ENCODE peak calls at places on chromosome 13, in nine cellular contexts. One of them, this sample, is unnamed.

GRCh38 chr13:113904411-113904810 is 40.5 kb upstream of the GAS6 start:
- DNase-seq in mammary epithelial cell: no peak
- DNase-seq in DMS79: no peak
- DNase-seq in GM23248: peak; percentile 72
- DNase-seq in skeletal muscle cell: no peak
- DNase-seq in substantia nigra: no peak
- DNase-seq in CD4-positive, CD25-positive, alpha-beta regulatory T cell: no peak
- DNase-seq in amniotic epithelial cell: peak; percentile 86
- DNase-seq in astrocyte of the spinal cord: no peak
- DNase-seq in this sample: no peak

GRCh38 chr13:31773538-31773937 is 34.2 kb downstream of the RXFP2 start:
- DNase-seq in CD4-positive, CD25-positive, alpha-beta regulatory T cell: no peak
- DNase-seq in DMS79: no peak
- DNase-seq in GM23248: peak; percentile 95
- DNase-seq in mammary epithelial cell: peak; percentile 59
- DNase-seq in substantia nigra: no peak
- DNase-seq in amniotic epithelial cell: no peak
- DNase-seq in skeletal muscle cell: peak; percentile 75
- DNase-seq in astrocyte of the spinal cord: peak; percentile 75
- DNase-seq in this sample: no peak

GRCh38 chr13:36533806-36534205 is 101.5 kb downstream of the CCNA1 start:
- DNase-seq in astrocyte of the spinal cord: no peak
- DNase-seq in substantia nigra: no peak
- DNase-seq in CD4-positive, CD25-positive, alpha-beta regulatory T cell: no peak
- DNase-seq in GM23248: no peak
- DNase-seq in mammary epithelial cell: peak; percentile 76
- DNase-seq in amniotic epithelial cell: no peak
- DNase-seq in DMS79: no peak
- DNase-seq in skeletal muscle cell: no peak
- DNase-seq in this sample: no peak

GRCh38 chr13:50126378-50127016 is 111.3 kb downstream of the KCNRG start:
- DNase-seq in substantia nigra: no peak
- DNase-seq in skeletal muscle cell: no peak
- DNase-seq in amniotic epithelial cell: peak; percentile 74
- DNase-seq in GM23248: peak; percentile 60
- DNase-seq in astrocyte of the spinal cord: peak; percentile 52
- DNase-seq in mammary epithelial cell: no peak
- DNase-seq in DMS79: peak; percentile 31
- DNase-seq in CD4-positive, CD25-positive, alpha-beta regulatory T cell: no peak
- DNase-seq in this sample: no peak

GRCh38 chr13:109220631-109221030 is 565.8 kb downstream of the IRS2 start:
- DNase-seq in astrocyte of the spinal cord: no peak
- DNase-seq in skeletal muscle cell: no peak
- DNase-seq in mammary epithelial cell: no peak
- DNase-seq in substantia nigra: no peak
- DNase-seq in CD4-positive, CD25-positive, alpha-beta regulatory T cell: no peak
- DNase-seq in DMS79: no peak
- DNase-seq in amniotic epithelial cell: no peak
- DNase-seq in GM23248: no peak
- DNase-seq in this sample: no peak

GRCh38 chr13:65597839-65598818 is 1632.0 kb downstream of the PCDH9 start:
- DNase-seq in GM23248: peak; percentile 44
- DNase-seq in astrocyte of the spinal cord: peak; percentile 68
- DNase-seq in DMS79: no peak
- DNase-seq in skeletal muscle cell: peak; percentile 70
- DNase-seq in amniotic epithelial cell: peak; percentile 92
- DNase-seq in substantia nigra: no peak
- DNase-seq in mammary epithelial cell: no peak
- DNase-seq in CD4-positive, CD25-positive, alpha-beta regulatory T cell: no peak
- DNase-seq in this sample: no peak

GRCh38 chr13:110416131-110416584 is 109.1 kb downstream of the COL4A2 start:
- DNase-seq in astrocyte of the spinal cord: no peak
- DNase-seq in substantia nigra: no peak
- DNase-seq in skeletal muscle cell: no peak
- DNase-seq in GM23248: peak; percentile 74
- DNase-seq in mammary epithelial cell: no peak
- DNase-seq in DMS79: no peak
- DNase-seq in amniotic epithelial cell: peak; percentile 81
- DNase-seq in CD4-positive, CD25-positive, alpha-beta regulatory T cell: no peak
- DNase-seq in this sample: no peak

GRCh38 chr13:110965038-110965754 is 50.3 kb upstream of the ANKRD10 start:
- DNase-seq in amniotic epithelial cell: peak; percentile 86
- DNase-seq in substantia nigra: no peak
- DNase-seq in GM23248: peak; percentile 86
- DNase-seq in CD4-positive, CD25-positive, alpha-beta regulatory T cell: no peak
- DNase-seq in astrocyte of the spinal cord: peak; percentile 58
- DNase-seq in DMS79: no peak
- DNase-seq in mammary epithelial cell: peak; percentile 96
- DNase-seq in skeletal muscle cell: no peak
- DNase-seq in this sample: no peak

GRCh38 chr13:57739089-57739488 is 107.5 kb downstream of the PCDH17 start:
- DNase-seq in skeletal muscle cell: no peak
- DNase-seq in GM23248: no peak
- DNase-seq in astrocyte of the spinal cord: no peak
- DNase-seq in mammary epithelial cell: no peak
- DNase-seq in CD4-positive, CD25-positive, alpha-beta regulatory T cell: no peak
- DNase-seq in substantia nigra: no peak
- DNase-seq in amniotic epithelial cell: no peak
- DNase-seq in DMS79: no peak
- DNase-seq in this sample: no peak

GRCh38 chr13:47598340-47598911 is 402.6 kb downstream of the SUCLA2 start:
- DNase-seq in mammary epithelial cell: no peak
- DNase-seq in amniotic epithelial cell: peak; percentile 4
- DNase-seq in CD4-positive, CD25-positive, alpha-beta regulatory T cell: no peak
- DNase-seq in substantia nigra: no peak
- DNase-seq in skeletal muscle cell: no peak
- DNase-seq in astrocyte of the spinal cord: peak; percentile 26
- DNase-seq in DMS79: no peak
- DNase-seq in GM23248: peak; percentile 52
- DNase-seq in this sample: no peak

GRCh38 chr13:109764474-109765292 is 21.7 kb downstream of the IRS2 start:
- DNase-seq in DMS79: no peak
- DNase-seq in GM23248: peak; percentile 46
- DNase-seq in astrocyte of the spinal cord: peak; percentile 38
- DNase-seq in skeletal muscle cell: no peak
- DNase-seq in CD4-positive, CD25-positive, alpha-beta regulatory T cell: no peak
- DNase-seq in amniotic epithelial cell: peak; percentile 58
- DNase-seq in substantia nigra: peak; percentile 62
- DNase-seq in mammary epithelial cell: peak; percentile 59
- DNase-seq in this sample: no peak

GRCh38 chr13:86870388-86870966 is 800.7 kb upstream of the SLITRK5 start:
- DNase-seq in skeletal muscle cell: no peak
- DNase-seq in GM23248: peak; percentile 64
- DNase-seq in amniotic epithelial cell: peak; percentile 22
- DNase-seq in mammary epithelial cell: no peak
- DNase-seq in DMS79: no peak
- DNase-seq in astrocyte of the spinal cord: peak; percentile 45
- DNase-seq in CD4-positive, CD25-positive, alpha-beta regulatory T cell: no peak
- DNase-seq in substantia nigra: no peak
- DNase-seq in this sample: no peak

GRCh38 chr13:64371045-64371444 is 2859.1 kb downstream of the PCDH9 start:
- DNase-seq in astrocyte of the spinal cord: peak; percentile 3
- DNase-seq in substantia nigra: no peak
- DNase-seq in CD4-positive, CD25-positive, alpha-beta regulatory T cell: no peak
- DNase-seq in amniotic epithelial cell: peak; percentile 40
- DNase-seq in DMS79: no peak
- DNase-seq in skeletal muscle cell: no peak
- DNase-seq in GM23248: no peak
- DNase-seq in mammary epithelial cell: peak; percentile 44
- DNase-seq in this sample: no peak

GRCh38 chr13:110064022-110064421 is 242.9 kb downstream of the COL4A1 start:
- DNase-seq in mammary epithelial cell: no peak
- DNase-seq in astrocyte of the spinal cord: no peak
- DNase-seq in skeletal muscle cell: no peak
- DNase-seq in DMS79: no peak
- DNase-seq in substantia nigra: no peak
- DNase-seq in GM23248: no peak
- DNase-seq in CD4-positive, CD25-positive, alpha-beta regulatory T cell: no peak
- DNase-seq in amniotic epithelial cell: no peak
- DNase-seq in this sample: no peak

GRCh38 chr13:112892759-112893569 is 76.0 kb upstream of the MCF2L start:
- DNase-seq in GM23248: no peak
- DNase-seq in mammary epithelial cell: no peak
- DNase-seq in amniotic epithelial cell: no peak
- DNase-seq in DMS79: no peak
- DNase-seq in skeletal muscle cell: no peak
- DNase-seq in substantia nigra: no peak
- DNase-seq in astrocyte of the spinal cord: no peak
- DNase-seq in CD4-positive, CD25-positive, alpha-beta regulatory T cell: no peak
- DNase-seq in this sample: peak; percentile 35

GRCh38 chr13:73767747-73768315 is 366.4 kb downstream of the KLF12 start:
- DNase-seq in substantia nigra: no peak
- DNase-seq in DMS79: no peak
- DNase-seq in amniotic epithelial cell: no peak
- DNase-seq in astrocyte of the spinal cord: no peak
- DNase-seq in mammary epithelial cell: no peak
- DNase-seq in GM23248: no peak
- DNase-seq in skeletal muscle cell: no peak
- DNase-seq in CD4-positive, CD25-positive, alpha-beta regulatory T cell: no peak
- DNase-seq in this sample: no peak

GRCh38 chr13:26951581-26952177 is 191.1 kb upstream of the GPR12 start:
- DNase-seq in DMS79: no peak
- DNase-seq in CD4-positive, CD25-positive, alpha-beta regulatory T cell: no peak
- DNase-seq in substantia nigra: no peak
- DNase-seq in mammary epithelial cell: no peak
- DNase-seq in skeletal muscle cell: no peak
- DNase-seq in GM23248: no peak
- DNase-seq in astrocyte of the spinal cord: no peak
- DNase-seq in amniotic epithelial cell: peak; percentile 45
- DNase-seq in this sample: no peak

GRCh38 chr13:19267746-19268145 is 86.1 kb upstream of the TUBA3C start:
- DNase-seq in substantia nigra: no peak
- DNase-seq in DMS79: no peak
- DNase-seq in amniotic epithelial cell: no peak
- DNase-seq in mammary epithelial cell: no peak
- DNase-seq in CD4-positive, CD25-positive, alpha-beta regulatory T cell: no peak
- DNase-seq in astrocyte of the spinal cord: no peak
- DNase-seq in skeletal muscle cell: no peak
- DNase-seq in GM23248: no peak
- DNase-seq in this sample: no peak

GRCh38 chr13:110485604-110486003 is 75.9 kb downstream of the RAB20 start:
- DNase-seq in amniotic epithelial cell: peak; percentile 59
- DNase-seq in DMS79: no peak
- DNase-seq in astrocyte of the spinal cord: peak; percentile 49
- DNase-seq in GM23248: no peak
- DNase-seq in CD4-positive, CD25-positive, alpha-beta regulatory T cell: no peak
- DNase-seq in substantia nigra: no peak
- DNase-seq in skeletal muscle cell: no peak
- DNase-seq in mammary epithelial cell: no peak
- DNase-seq in this sample: no peak